ENCODE peak calls at places on chromosomes 2 and 18, in seven cellular contexts. A is upper lobe of right lung; L is WTC11; C is type B pancreatic cell; B is choroid plexus epithelial cell; K is CD8-positive, alpha-beta T cell; N is right lobe of liver. E is an unnamed sample.

GRCh38 chr2:236959876-236960275 is 125.8 kb upstream of the COPS8 start:
- DNase-seq in B (no peak), K (no peak), C (no peak), A (no peak), L (no peak), N (peak; percentile 36), E (no peak)

GRCh38 chr2:69012310-69013122 is 463 bp upstream of the ANTXR1 start:
- DNase-seq in C (peak; percentile 78), N (peak; percentile 54), L (no peak), A (peak; percentile 82), B (peak; percentile 78), K (peak; percentile 51), E (peak; percentile 90)

GRCh38 chr2:127576433-127577207 is 41.1 kb downstream of the MYO7B start:
- DNase-seq in B (peak; percentile 55), N (peak; percentile 78), K (no peak), L (no peak), A (peak; percentile 68), C (peak; percentile 62), E (peak; percentile 92)

GRCh38 chr2:20164061-20164733 is 60.7 kb downstream of the SDC1 start:
- DNase-seq in L (no peak), A (peak; percentile 53), B (no peak), K (no peak), C (no peak), N (no peak), E (no peak)

GRCh38 chr18:2805970-2806943 is 40.5 kb upstream of the EMILIN2 start:
- DNase-seq in L (no peak), K (no peak), B (peak; percentile 63), A (no peak), C (no peak), N (no peak), E (no peak)

GRCh38 chr18:32919799-32920198 is 147.0 kb upstream of the KLHL14 start:
- DNase-seq in K (no peak), L (peak; percentile 59), B (peak; percentile 51), N (no peak), C (no peak), A (no peak), E (no peak)

GRCh38 chr2:7837232-7837760 is 844.6 kb upstream of the ID2 start:
- DNase-seq in B (no peak), L (no peak), K (no peak), N (no peak), A (no peak), C (no peak), E (no peak)

GRCh38 chr18:24397131-24397693 is 412 bp downstream of the OSBPL1A start:
- DNase-seq in K (peak; percentile 7), A (no peak), B (peak; percentile 86), C (no peak), N (peak; percentile 62), L (no peak), E (no peak)

GRCh38 chr2:109126501-109126860 is 2.5 kb upstream of the SH3RF3 start:
- DNase-seq in N (no peak), A (no peak), L (no peak), B (peak; percentile 91), C (no peak), K (no peak), E (no peak)

GRCh38 chr2:177489719-177490301 is 97.2 kb downstream of the AGPS start:
- DNase-seq in N (no peak), A (no peak), L (no peak), B (peak; percentile 65), C (no peak), K (no peak), E (no peak)

GRCh38 chr2:10269711-10270610 is 32.7 kb upstream of the HPCAL1 start:
- DNase-seq in C (peak; percentile 62), N (peak; percentile 38), B (no peak), A (peak; percentile 79), L (peak; percentile 5), K (no peak), E (peak; percentile 77)

GRCh38 chr2:165691615-165692014 is 102.4 kb downstream of the GALNT3 start:
- DNase-seq in C (no peak), N (no peak), B (peak; percentile 59), L (peak; percentile 57), K (no peak), A (no peak), E (no peak)
- TF ChIP-seq CTCF in C (no peak), N (no peak), B (peak; percentile 6), L (no peak), K (no peak), A (no peak), E (peak; percentile 17)

GRCh38 chr2:4674007-4674406 is 970.6 kb downstream of the DCDC2C start:
- DNase-seq in C (no peak), L (no peak), K (no peak), A (no peak), B (no peak), N (no peak), E (no peak)

GRCh38 chr2:4679391-4679790 is 976.0 kb downstream of the DCDC2C start:
- DNase-seq in B (no peak), L (no peak), K (no peak), A (no peak), N (no peak), C (no peak), E (no peak)

GRCh38 chr2:4675295-4675694 is 971.9 kb downstream of the DCDC2C start:
- DNase-seq in C (no peak), A (no peak), B (no peak), L (no peak), N (no peak), K (no peak), E (no peak)

GRCh38 chr2:4673025-4673489 is 969.7 kb downstream of the DCDC2C start:
- DNase-seq in B (no peak), K (no peak), L (no peak), N (no peak), C (no peak), A (no peak), E (no peak)

DNA sequence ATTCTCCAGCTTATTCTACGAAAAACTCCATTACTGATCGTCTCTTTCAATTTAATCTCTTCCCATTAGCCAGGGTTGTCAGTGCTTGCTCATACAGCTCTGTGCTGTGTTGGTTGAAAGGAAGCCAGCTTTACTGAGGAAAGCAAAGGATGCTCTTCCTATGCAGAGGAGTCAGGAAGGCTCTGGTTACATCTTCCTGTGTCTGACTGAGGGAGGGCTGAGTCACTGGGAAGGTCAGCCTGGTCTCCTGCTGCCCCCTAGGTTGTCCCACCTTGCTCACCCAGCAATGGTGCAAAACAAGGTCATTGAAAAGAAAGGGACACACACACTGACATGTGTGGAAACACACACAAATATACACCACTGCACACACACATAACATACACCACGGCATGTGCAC is 975.6 kb downstream of the DCDC2C start:
- DNase-seq in C (no peak), A (no peak), K (no peak), B (no peak), L (no peak), N (no peak), E (no peak)
- TF ChIP-seq CTCF in C (no peak), A (no peak), K (no peak), B (no peak), L (no peak), N (no peak), E (no peak)

DNA sequence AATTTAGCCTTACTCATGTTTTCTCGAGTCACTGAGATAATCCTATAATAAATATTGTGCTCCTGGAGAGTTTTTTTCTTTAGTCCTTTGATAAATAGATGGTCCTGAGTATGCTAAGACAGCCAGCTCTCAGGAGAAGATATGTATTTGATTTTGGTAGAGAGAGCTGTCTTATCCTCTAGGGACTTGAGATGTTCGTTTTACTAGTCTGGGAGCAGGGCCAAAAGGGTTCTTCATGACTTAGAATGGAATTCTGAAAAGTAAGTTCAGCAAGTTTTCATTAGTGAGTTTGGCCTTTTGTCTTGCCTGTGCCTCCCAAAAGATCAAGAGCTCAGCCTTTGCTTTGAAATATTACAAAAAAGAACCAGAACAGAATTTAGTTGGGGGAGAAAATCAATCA is 246.7 kb downstream of the BABAM2 start:
- DNase-seq in C (no peak), K (no peak), N (no peak), A (no peak), L (no peak), B (peak; percentile 96), E (no peak)
- TF ChIP-seq CTCF in C (no peak), K (no peak), N (no peak), A (no peak), L (no peak), B (no peak), E (no peak)

GRCh38 chr2:264493-265468 is at the start of gene ACP1:
- DNase-seq in L (peak; percentile 99), A (peak; percentile 99), C (peak; percentile 98), K (peak; percentile 95), N (peak; percentile 97), B (peak; percentile 97), E (peak; percentile 98)
- TF ChIP-seq CTCF in L (no peak), A (no peak), C (no peak), K (no peak), N (no peak), B (peak; percentile 3), E (no peak)

GRCh38 chr2:179233626-179234430 is 30.8 kb downstream of the SESTD1 start:
- DNase-seq in C (no peak), L (no peak), B (no peak), K (no peak), A (no peak), N (no peak), E (no peak)
- TF ChIP-seq CTCF in C (no peak), L (no peak), B (no peak), K (no peak), A (no peak), N (no peak), E (no peak)

GRCh38 chr2:216112926-216113325 is 3.8 kb downstream of the XRCC5 start:
- DNase-seq in A (no peak), K (no peak), N (no peak), B (no peak), C (no peak), L (no peak), E (no peak)

GRCh38 chr2:216108967-216109921 is at the start of gene XRCC5:
- DNase-seq in L (peak; percentile 97), K (peak; percentile 99), C (peak; percentile 99), B (peak; percentile 98), N (peak; percentile 97), A (peak; percentile 98), E (peak; percentile 99)

GRCh38 chr2:216110620-216111019 is 1.5 kb downstream of the XRCC5 start:
- DNase-seq in N (no peak), B (no peak), K (no peak), A (no peak), L (no peak), C (no peak), E (no peak)

GRCh38 chr2:216109962-216110614 is 940 bp downstream of the XRCC5 start:
- DNase-seq in L (no peak), C (no peak), A (no peak), K (no peak), B (peak; percentile 81), N (no peak), E (no peak)

GRCh38 chr2:216111122-216111521 is 2.0 kb downstream of the XRCC5 start:
- DNase-seq in K (no peak), A (no peak), B (no peak), N (no peak), C (no peak), L (no peak), E (no peak)
- TF ChIP-seq CTCF in K (no peak), A (no peak), B (no peak), N (no peak), C (no peak), L (no peak), E (no peak)